ENCODE peak calls at places on chromosomes 5 and 9, in eight cellular contexts. H, O, K, C, U, T, M and W are unnamed samples.

GRCh38 chr5:4142842-4143241 is 547.2 kb downstream of the IRX1 start:
- DNase-seq in T (no peak), M (no peak), O (no peak), K (no peak), U (no peak), C (no peak), H (no peak), W (no peak)

GRCh38 chr5:111454198-111454606 is 58.1 kb downstream of the STARD4 start:
- DNase-seq in H (peak; percentile 61), M (no peak), U (no peak), T (no peak), O (no peak), C (no peak), K (no peak), W (no peak)

GRCh38 chr9:18010492-18010891 is 431.6 kb downstream of the SH3GL2 start:
- DNase-seq in M (no peak), U (no peak), H (no peak), O (no peak), C (no peak), T (no peak), K (no peak), W (no peak)

GRCh38 chr5:175286981-175287380 is 157.0 kb downstream of the DRD1 start:
- DNase-seq in U (no peak), M (no peak), K (no peak), C (no peak), O (no peak), T (no peak), H (no peak), W (no peak)

GRCh38 chr5:35924950-35925722 is 13.3 kb downstream of the CAPSL start:
- DNase-seq in K (peak; percentile 42), O (peak; percentile 76), C (peak; percentile 47), M (no peak), U (peak; percentile 79), H (no peak), T (peak; percentile 82), W (peak; percentile 56)

GRCh38 chr5:111079846-111080245 is 8.3 kb downstream of the TSLP start:
- DNase-seq in C (no peak), K (no peak), M (no peak), O (no peak), U (no peak), T (no peak), H (no peak), W (no peak)

GRCh38 chr9:114687034-114687433 is 5.0 kb upstream of the TEX48 start:
- DNase-seq in T (no peak), U (no peak), O (no peak), C (no peak), H (no peak), K (no peak), M (no peak), W (no peak)

GRCh38 chr5:58009754-58010153 is 450.1 kb downstream of the PLK2 start:
- DNase-seq in M (no peak), T (no peak), U (no peak), O (no peak), H (no peak), K (no peak), C (no peak), W (no peak)

GRCh38 chr9:36812556-36812955 is 221.5 kb downstream of the PAX5 start:
- DNase-seq in U (no peak), O (no peak), K (no peak), T (no peak), M (no peak), C (no peak), H (no peak), W (no peak)

GRCh38 chr5:125140855-125141254 is 394.4 kb upstream of the ZNF608 start:
- DNase-seq in O (no peak), M (no peak), C (no peak), K (peak; percentile 20), U (no peak), H (no peak), T (no peak), W (no peak)

GRCh38 chr9:6757988-6758417 is 230 bp downstream of the KDM4C start:
- DNase-seq in C (no peak), H (no peak), M (no peak), O (no peak), K (no peak), U (peak; percentile 87), T (no peak), W (no peak)

GRCh38 chr5:119537704-119538103 is 85.4 kb downstream of the HSD17B4 start:
- DNase-seq in O (no peak), H (no peak), C (peak; percentile 25), T (no peak), K (no peak), U (no peak), M (no peak), W (no peak)